ENCODE peak calls at places on chromosomes 4 and X, in four cellular contexts. One of them, this sample, is unnamed.

GRCh38 chr4:65623509-65623908 is 46.8 kb downstream of the EPHA5 start:
- DNase-seq in heart right ventricle: no peak
- DNase-seq in lower lobe of right lung: no peak
- DNase-seq in dorsolateral prefrontal cortex: no peak
- DNase-seq in this sample: no peak

GRCh38 chr4:170827562-170828260 is 738.0 kb upstream of the AADAT start:
- DNase-seq in heart right ventricle: no peak
- DNase-seq in lower lobe of right lung: no peak
- DNase-seq in dorsolateral prefrontal cortex: no peak
- DNase-seq in this sample: no peak

GRCh38 chrX:153869473-153870287 is 16.3 kb downstream of the L1CAM start:
- DNase-seq in heart right ventricle: no peak
- DNase-seq in lower lobe of right lung: no peak
- DNase-seq in dorsolateral prefrontal cortex: no peak
- DNase-seq in this sample: no peak

GRCh38 chr4:113684534-113685091 is 76.9 kb downstream of the CAMK2D start:
- DNase-seq in heart right ventricle: peak; percentile 54
- DNase-seq in lower lobe of right lung: no peak
- DNase-seq in dorsolateral prefrontal cortex: no peak
- DNase-seq in this sample: no peak

GRCh38 chr4:115325836-115326235 is 212.4 kb upstream of the NDST4 start:
- DNase-seq in heart right ventricle: no peak
- DNase-seq in lower lobe of right lung: no peak
- DNase-seq in dorsolateral prefrontal cortex: no peak
- DNase-seq in this sample: no peak

GRCh38 chrX:88863726-88864125 is 116.7 kb downstream of the CPXCR1 start:
- DNase-seq in heart right ventricle: no peak
- DNase-seq in lower lobe of right lung: peak; percentile 12
- DNase-seq in dorsolateral prefrontal cortex: no peak
- DNase-seq in this sample: peak; percentile 2

GRCh38 chr4:165716472-165716871 is 156.6 kb upstream of the TLL1 start:
- DNase-seq in heart right ventricle: peak; percentile 16
- DNase-seq in lower lobe of right lung: no peak
- DNase-seq in dorsolateral prefrontal cortex: no peak
- DNase-seq in this sample: no peak

GRCh38 chrX:119759333-119759766 is 962 bp downstream of the SOWAHD start:
- DNase-seq in heart right ventricle: no peak
- DNase-seq in lower lobe of right lung: no peak
- DNase-seq in dorsolateral prefrontal cortex: no peak
- DNase-seq in this sample: no peak

GRCh38 chr4:113574636-113575103 is 186.9 kb downstream of the CAMK2D start:
- DNase-seq in heart right ventricle: no peak
- DNase-seq in lower lobe of right lung: no peak
- DNase-seq in dorsolateral prefrontal cortex: no peak
- DNase-seq in this sample: no peak

GRCh38 chrX:45517090-45517973 is 316.7 kb upstream of the DIPK2B start:
- DNase-seq in heart right ventricle: no peak
- DNase-seq in lower lobe of right lung: no peak
- DNase-seq in dorsolateral prefrontal cortex: no peak
- DNase-seq in this sample: no peak

GRCh38 chr4:111399523-111400135 is 745.6 kb upstream of the FAM241A start:
- DNase-seq in heart right ventricle: peak; percentile 12
- DNase-seq in lower lobe of right lung: no peak
- DNase-seq in dorsolateral prefrontal cortex: no peak
- DNase-seq in this sample: no peak

GRCh38 chr4:96946552-96946951 is 1106.7 kb downstream of the PDHA2 start:
- DNase-seq in heart right ventricle: no peak
- DNase-seq in lower lobe of right lung: no peak
- DNase-seq in dorsolateral prefrontal cortex: no peak
- DNase-seq in this sample: no peak

GRCh38 chrX:31057691-31058090 is 14.2 kb downstream of the FTHL17 start:
- DNase-seq in heart right ventricle: no peak
- DNase-seq in lower lobe of right lung: no peak
- DNase-seq in dorsolateral prefrontal cortex: no peak
- DNase-seq in this sample: no peak

GRCh38 chrX:16661495-16661894 is 11.5 kb downstream of the S100G start:
- DNase-seq in heart right ventricle: no peak
- DNase-seq in lower lobe of right lung: no peak
- DNase-seq in dorsolateral prefrontal cortex: no peak
- DNase-seq in this sample: no peak
- H3K27me3 ChIP-seq in heart right ventricle: no peaks in the 10 kb centered on the region
- H3K27me3 ChIP-seq in lower lobe of right lung: no peaks in the 10 kb centered on the region
- H3K27me3 ChIP-seq in dorsolateral prefrontal cortex: peaks cover 17% of the 10 kb centered on the region
- H3K27me3 ChIP-seq in this sample: no peaks in the 10 kb centered on the region

DNA sequence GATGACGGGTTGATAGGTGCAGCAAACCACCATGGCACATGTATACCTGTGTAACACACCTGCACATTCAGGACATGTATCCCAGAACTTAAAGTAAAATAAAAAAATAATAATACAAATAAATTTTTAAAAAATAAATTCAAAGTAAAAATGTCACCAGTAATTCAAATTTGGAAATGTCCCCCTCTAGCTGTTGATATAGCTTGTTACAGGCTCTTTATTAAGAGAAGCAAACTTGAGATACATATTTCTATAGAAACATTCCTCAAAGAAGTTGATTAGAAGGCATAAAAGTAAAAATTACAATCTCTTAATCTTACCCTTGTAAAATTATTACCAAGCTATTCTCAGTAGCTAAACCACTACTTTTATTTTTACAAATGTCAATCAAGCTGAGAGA is 1397.0 kb downstream of the FAM133A start:
- DNase-seq in heart right ventricle: no peak
- DNase-seq in lower lobe of right lung: no peak
- DNase-seq in dorsolateral prefrontal cortex: no peak
- DNase-seq in this sample: no peak
- TF ChIP-seq CTCF in heart right ventricle: peak; percentile 10
- TF ChIP-seq CTCF in lower lobe of right lung: no peak
- TF ChIP-seq CTCF in dorsolateral prefrontal cortex: no peak
- TF ChIP-seq CTCF in this sample: no peak

GRCh38 chrX:49243166-49243565 is 7.9 kb downstream of the CCDC22 start:
- DNase-seq in heart right ventricle: no peak
- DNase-seq in lower lobe of right lung: no peak
- DNase-seq in dorsolateral prefrontal cortex: no peak
- DNase-seq in this sample: no peak
- H3K4me3 ChIP-seq in heart right ventricle: no peak overlapping the region
- H3K4me3 ChIP-seq in lower lobe of right lung: no peak overlapping the region
- H3K4me3 ChIP-seq in dorsolateral prefrontal cortex: no peak overlapping the region
- H3K4me3 ChIP-seq in this sample: no peak overlapping the region

DNA sequence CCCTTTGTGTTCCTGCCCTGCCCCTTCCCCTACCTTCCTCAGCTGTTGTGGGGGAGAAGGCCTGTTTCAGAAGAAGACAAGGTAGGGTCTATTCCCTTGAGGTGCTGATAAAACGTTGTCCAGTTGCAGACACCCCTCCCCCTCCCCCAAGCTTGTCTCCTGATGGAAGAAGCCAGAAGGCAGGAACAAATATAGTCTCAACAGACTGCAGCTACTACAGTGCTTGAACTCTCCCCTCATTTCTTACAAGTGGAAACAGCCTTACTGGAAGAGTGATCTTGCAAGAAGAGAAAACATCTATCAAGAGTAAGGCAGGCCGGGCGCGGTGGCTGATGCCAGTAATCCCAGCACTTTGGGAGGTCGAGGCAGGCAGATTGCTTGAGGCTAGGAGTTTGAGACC is 11.0 kb upstream of the MAP7D3 start:
- DNase-seq in heart right ventricle: no peak
- DNase-seq in lower lobe of right lung: no peak
- DNase-seq in dorsolateral prefrontal cortex: no peak
- DNase-seq in this sample: no peak
- H3K27me3 ChIP-seq in heart right ventricle: no peaks in the 10 kb centered on the region
- H3K27me3 ChIP-seq in lower lobe of right lung: no peaks in the 10 kb centered on the region
- H3K27me3 ChIP-seq in dorsolateral prefrontal cortex: no peaks in the 10 kb centered on the region
- H3K27me3 ChIP-seq in this sample: no peaks in the 10 kb centered on the region

This sample was measured in GM06990.